ENCODE peak calls at places on chromosomes 11 and 22, in five cellular contexts. One of them, this sample, is unnamed.

GRCh38 chr22:22479999-22480532 is 28.5 kb downstream of the ZNF280B start:
- DNase-seq in endothelial cell: no peak
- DNase-seq in GM19239: no peak
- DNase-seq in SW 1271: no peak
- DNase-seq in stimulated activated CD4-positive, alpha-beta T cell treated with anti-CD3 and anti-CD28 coated beads, Interleukin-1b, Interleukin-23, amount 100 ng/mL, for 1 hour: no peak
- DNase-seq in this sample: no peak

GRCh38 chr22:27466229-27466628 is 335.3 kb downstream of the MN1 start:
- DNase-seq in endothelial cell: no peak
- DNase-seq in GM19239: no peak
- DNase-seq in SW 1271: no peak
- DNase-seq in stimulated activated CD4-positive, alpha-beta T cell treated with anti-CD3 and anti-CD28 coated beads, Interleukin-1b, Interleukin-23, amount 100 ng/mL, for 1 hour: no peak
- DNase-seq in this sample: no peak

GRCh38 chr22:41411021-41411851 is 29.5 kb downstream of the TEF start:
- DNase-seq in endothelial cell: no peak
- DNase-seq in GM19239: no peak
- DNase-seq in SW 1271: no peak
- DNase-seq in stimulated activated CD4-positive, alpha-beta T cell treated with anti-CD3 and anti-CD28 coated beads, Interleukin-1b, Interleukin-23, amount 100 ng/mL, for 1 hour: no peak
- DNase-seq in this sample: no peak

GRCh38 chr11:129861702-129862107 is 33.7 kb downstream of the NFRKB start:
- DNase-seq in endothelial cell: no peak
- DNase-seq in GM19239: no peak
- DNase-seq in SW 1271: peak
- DNase-seq in stimulated activated CD4-positive, alpha-beta T cell treated with anti-CD3 and anti-CD28 coated beads, Interleukin-1b, Interleukin-23, amount 100 ng/mL, for 1 hour: no peak
- DNase-seq in this sample: no peak

GRCh38 chr11:126214446-126215240 is 3.1 kb downstream of the FAM118B start:
- DNase-seq in endothelial cell: no peak
- DNase-seq in GM19239: no peak
- DNase-seq in SW 1271: no peak
- DNase-seq in stimulated activated CD4-positive, alpha-beta T cell treated with anti-CD3 and anti-CD28 coated beads, Interleukin-1b, Interleukin-23, amount 100 ng/mL, for 1 hour: no peak
- DNase-seq in this sample: no peak

GRCh38 chr22:50676661-50677492 is 4.3 kb downstream of the SHANK3 start:
- DNase-seq in endothelial cell: no peak
- DNase-seq in GM19239: no peak
- DNase-seq in SW 1271: no peak
- DNase-seq in stimulated activated CD4-positive, alpha-beta T cell treated with anti-CD3 and anti-CD28 coated beads, Interleukin-1b, Interleukin-23, amount 100 ng/mL, for 1 hour: no peak
- DNase-seq in this sample: no peak

GRCh38 chr11:87425943-87426342 is 388.2 kb downstream of the TMEM135 start:
- DNase-seq in endothelial cell: no peak
- DNase-seq in GM19239: no peak
- DNase-seq in SW 1271: no peak
- DNase-seq in stimulated activated CD4-positive, alpha-beta T cell treated with anti-CD3 and anti-CD28 coated beads, Interleukin-1b, Interleukin-23, amount 100 ng/mL, for 1 hour: no peak
- DNase-seq in this sample: no peak

GRCh38 chr11:61098778-61099177 is 3.5 kb upstream of the CD5 start:
- DNase-seq in endothelial cell: no peak
- DNase-seq in GM19239: no peak
- DNase-seq in SW 1271: no peak
- DNase-seq in stimulated activated CD4-positive, alpha-beta T cell treated with anti-CD3 and anti-CD28 coated beads, Interleukin-1b, Interleukin-23, amount 100 ng/mL, for 1 hour: no peak
- DNase-seq in this sample: no peak

GRCh38 chr22:19891350-19892248 is 36.9 kb upstream of the GNB1L start:
- DNase-seq in endothelial cell: peak
- DNase-seq in GM19239: peak
- DNase-seq in SW 1271: peak
- DNase-seq in stimulated activated CD4-positive, alpha-beta T cell treated with anti-CD3 and anti-CD28 coated beads, Interleukin-1b, Interleukin-23, amount 100 ng/mL, for 1 hour: peak
- DNase-seq in this sample: no peak

GRCh38 chr11:44157019-44157418 is 61.5 kb downstream of the EXT2 start:
- DNase-seq in endothelial cell: no peak
- DNase-seq in GM19239: no peak
- DNase-seq in SW 1271: no peak
- DNase-seq in stimulated activated CD4-positive, alpha-beta T cell treated with anti-CD3 and anti-CD28 coated beads, Interleukin-1b, Interleukin-23, amount 100 ng/mL, for 1 hour: no peak
- DNase-seq in this sample: no peak

GRCh38 chr22:35842954-35843353 is 125.3 kb downstream of the APOL5 start:
- DNase-seq in endothelial cell: peak
- DNase-seq in GM19239: peak
- DNase-seq in SW 1271: peak
- DNase-seq in stimulated activated CD4-positive, alpha-beta T cell treated with anti-CD3 and anti-CD28 coated beads, Interleukin-1b, Interleukin-23, amount 100 ng/mL, for 1 hour: no peak
- DNase-seq in this sample: no peak

GRCh38 chr11:117523680-117524079 is 196.0 kb downstream of the CEP164 start:
- DNase-seq in endothelial cell: no peak
- DNase-seq in GM19239: no peak
- DNase-seq in SW 1271: peak
- DNase-seq in stimulated activated CD4-positive, alpha-beta T cell treated with anti-CD3 and anti-CD28 coated beads, Interleukin-1b, Interleukin-23, amount 100 ng/mL, for 1 hour: no peak
- DNase-seq in this sample: no peak

GRCh38 chr22:17412232-17412631 is 43.0 kb downstream of the CECR2 start:
- DNase-seq in endothelial cell: no peak
- DNase-seq in GM19239: no peak
- DNase-seq in SW 1271: no peak
- DNase-seq in stimulated activated CD4-positive, alpha-beta T cell treated with anti-CD3 and anti-CD28 coated beads, Interleukin-1b, Interleukin-23, amount 100 ng/mL, for 1 hour: no peak
- DNase-seq in this sample: no peak

GRCh38 chr11:99066609-99067008 is 45.9 kb downstream of the CNTN5 start:
- DNase-seq in endothelial cell: no peak
- DNase-seq in GM19239: no peak
- DNase-seq in SW 1271: no peak
- DNase-seq in stimulated activated CD4-positive, alpha-beta T cell treated with anti-CD3 and anti-CD28 coated beads, Interleukin-1b, Interleukin-23, amount 100 ng/mL, for 1 hour: no peak
- DNase-seq in this sample: no peak

GRCh38 chr11:35419713-35420333 is 465 bp upstream of the SLC1A2 start:
- DNase-seq in endothelial cell: peak
- DNase-seq in GM19239: no peak
- DNase-seq in SW 1271: no peak
- DNase-seq in stimulated activated CD4-positive, alpha-beta T cell treated with anti-CD3 and anti-CD28 coated beads, Interleukin-1b, Interleukin-23, amount 100 ng/mL, for 1 hour: no peak
- DNase-seq in this sample: no peak

GRCh38 chr11:68372114-68372513 is 59.7 kb downstream of the LRP5 start:
- DNase-seq in endothelial cell: no peak
- DNase-seq in GM19239: no peak
- DNase-seq in SW 1271: no peak
- DNase-seq in stimulated activated CD4-positive, alpha-beta T cell treated with anti-CD3 and anti-CD28 coated beads, Interleukin-1b, Interleukin-23, amount 100 ng/mL, for 1 hour: no peak
- DNase-seq in this sample: no peak

GRCh38 chr11:115930886-115931537 is 426.8 kb upstream of the CADM1 start:
- DNase-seq in endothelial cell: no peak
- DNase-seq in GM19239: no peak
- DNase-seq in SW 1271: no peak
- DNase-seq in stimulated activated CD4-positive, alpha-beta T cell treated with anti-CD3 and anti-CD28 coated beads, Interleukin-1b, Interleukin-23, amount 100 ng/mL, for 1 hour: no peak
- DNase-seq in this sample: no peak

GRCh38 chr11:59766542-59766941 is 11.4 kb downstream of the STX3 start:
- DNase-seq in endothelial cell: no peak
- DNase-seq in GM19239: no peak
- DNase-seq in SW 1271: no peak
- DNase-seq in stimulated activated CD4-positive, alpha-beta T cell treated with anti-CD3 and anti-CD28 coated beads, Interleukin-1b, Interleukin-23, amount 100 ng/mL, for 1 hour: no peak
- DNase-seq in this sample: no peak

GRCh38 chr11:44760477-44760872 is 33.7 kb downstream of the TSPAN18 start:
- DNase-seq in endothelial cell: no peak
- DNase-seq in GM19239: no peak
- DNase-seq in SW 1271: no peak
- DNase-seq in stimulated activated CD4-positive, alpha-beta T cell treated with anti-CD3 and anti-CD28 coated beads, Interleukin-1b, Interleukin-23, amount 100 ng/mL, for 1 hour: no peak
- DNase-seq in this sample: no peak

GRCh38 chr11:933002-933820 is 7.5 kb downstream of the AP2A2 start:
- DNase-seq in endothelial cell: no peak
- DNase-seq in GM19239: no peak
- DNase-seq in SW 1271: no peak
- DNase-seq in stimulated activated CD4-positive, alpha-beta T cell treated with anti-CD3 and anti-CD28 coated beads, Interleukin-1b, Interleukin-23, amount 100 ng/mL, for 1 hour: no peak
- DNase-seq in this sample: no peak

GRCh38 chr11:3095712-3096361 is 38.6 kb upstream of the CARS1 start:
- DNase-seq in endothelial cell: no peak
- DNase-seq in GM19239: no peak
- DNase-seq in SW 1271: peak
- DNase-seq in stimulated activated CD4-positive, alpha-beta T cell treated with anti-CD3 and anti-CD28 coated beads, Interleukin-1b, Interleukin-23, amount 100 ng/mL, for 1 hour: no peak
- DNase-seq in this sample: no peak

GRCh38 chr11:59801981-59802638 is 8.5 kb downstream of the MRPL16 start:
- DNase-seq in endothelial cell: peak
- DNase-seq in GM19239: no peak
- DNase-seq in SW 1271: no peak
- DNase-seq in stimulated activated CD4-positive, alpha-beta T cell treated with anti-CD3 and anti-CD28 coated beads, Interleukin-1b, Interleukin-23, amount 100 ng/mL, for 1 hour: no peak
- DNase-seq in this sample: no peak

GRCh38 chr11:72953631-72954030 is 139.4 kb downstream of the ATG16L2 start:
- DNase-seq in endothelial cell: no peak
- DNase-seq in GM19239: no peak
- DNase-seq in SW 1271: no peak
- DNase-seq in stimulated activated CD4-positive, alpha-beta T cell treated with anti-CD3 and anti-CD28 coated beads, Interleukin-1b, Interleukin-23, amount 100 ng/mL, for 1 hour: no peak
- DNase-seq in this sample: no peak

GRCh38 chr11:8219257-8220021 is 44.2 kb downstream of the LMO1 start:
- DNase-seq in endothelial cell: peak
- DNase-seq in GM19239: peak
- DNase-seq in SW 1271: peak
- DNase-seq in stimulated activated CD4-positive, alpha-beta T cell treated with anti-CD3 and anti-CD28 coated beads, Interleukin-1b, Interleukin-23, amount 100 ng/mL, for 1 hour: no peak
- DNase-seq in this sample: no peak

This sample was measured in cortex of kidney.